ENCODE peak calls at places on chromosome 13, in four cellular contexts. Y is K562, K is GM12878, U is SK-N-SH. I is an unnamed sample.

GRCh38 chr13:83221813-83222241 is 660.4 kb downstream of the SLITRK1 start:
- DNase-seq in Y (no peak), K (no peak), U (no peak), I (no peak)

GRCh38 chr13:48151766-48152165 is 56.9 kb upstream of the MED4 start:
- DNase-seq in Y (no peak), K (no peak), U (no peak), I (no peak)

GRCh38 chr13:25973085-25973484 is 78.7 kb downstream of the SHISA2 start:
- DNase-seq in Y (no peak), K (no peak), U (no peak), I (no peak)

GRCh38 chr13:89375839-89376238 is 1704.7 kb downstream of the SLITRK5 start:
- DNase-seq in Y (no peak), K (no peak), U (no peak), I (no peak)

GRCh38 chr13:84430441-84430840 is 548.2 kb upstream of the SLITRK1 start:
- DNase-seq in Y (no peak), K (no peak), U (no peak), I (no peak)

GRCh38 chr13:43698009-43698408 is 88.8 kb downstream of the ENOX1 start:
- DNase-seq in Y (no peak), K (no peak), U (no peak), I (no peak)

GRCh38 chr13:24123761-24124160 is 36.8 kb upstream of the SPATA13 start:
- DNase-seq in Y (no peak), K (no peak), U (no peak), I (no peak)

GRCh38 chr13:102504002-102504401 is 92.8 kb upstream of the TPP2 start:
- DNase-seq in Y (no peak), K (no peak), U (peak), I (no peak)

GRCh38 chr13:66835040-66835628 is 395.0 kb downstream of the PCDH9 start:
- DNase-seq in Y (no peak), K (no peak), U (peak), I (peak)

GRCh38 chr13:51955841-51956603 is 55.2 kb downstream of the ATP7B start:
- DNase-seq in Y (peak), K (no peak), U (no peak), I (no peak)

GRCh38 chr13:101681834-101682233 is 229.4 kb downstream of the ITGBL1 start:
- DNase-seq in Y (no peak), K (no peak), U (no peak), I (no peak)

GRCh38 chr13:98752111-98752941 is at the start of gene SLC15A1:
- DNase-seq in Y (no peak), K (no peak), U (peak), I (no peak)

GRCh38 chr13:98997738-98998641 is 20.1 kb upstream of the DOCK9 start:
- DNase-seq in Y (no peak), K (no peak), U (no peak), I (no peak)

GRCh38 chr13:51557875-51558604 is 26.2 kb upstream of the WDFY2 start:
- DNase-seq in Y (no peak), K (no peak), U (no peak), I (no peak)

GRCh38 chr13:109272595-109273325 is 513.6 kb downstream of the IRS2 start:
- DNase-seq in Y (no peak), K (no peak), U (no peak), I (no peak)

GRCh38 chr13:105703843-105704242 is 831.6 kb downstream of the EFNB2 start:
- DNase-seq in Y (no peak), K (no peak), U (no peak), I (no peak)

GRCh38 chr13:46655727-46656180 is 102.8 kb downstream of the LRCH1 start:
- DNase-seq in Y (no peak), K (no peak), U (no peak), I (no peak)

GRCh38 chr13:28140433-28141125 is 2.2 kb downstream of the PAN3 start:
- DNase-seq in Y (no peak), K (no peak), U (no peak), I (no peak)
- TF ChIP-seq NFIC in Y (no peak), K (no peak), U (no peak), I (no peak)

GRCh38 chr13:113551081-113552000 is 33.2 kb upstream of the TFDP1 start:
- DNase-seq in Y (no peak), K (no peak), U (peak), I (no peak)
- TF ChIP-seq NFIC in Y (no peak), K (no peak), U (no peak), I (no peak)

DNA sequence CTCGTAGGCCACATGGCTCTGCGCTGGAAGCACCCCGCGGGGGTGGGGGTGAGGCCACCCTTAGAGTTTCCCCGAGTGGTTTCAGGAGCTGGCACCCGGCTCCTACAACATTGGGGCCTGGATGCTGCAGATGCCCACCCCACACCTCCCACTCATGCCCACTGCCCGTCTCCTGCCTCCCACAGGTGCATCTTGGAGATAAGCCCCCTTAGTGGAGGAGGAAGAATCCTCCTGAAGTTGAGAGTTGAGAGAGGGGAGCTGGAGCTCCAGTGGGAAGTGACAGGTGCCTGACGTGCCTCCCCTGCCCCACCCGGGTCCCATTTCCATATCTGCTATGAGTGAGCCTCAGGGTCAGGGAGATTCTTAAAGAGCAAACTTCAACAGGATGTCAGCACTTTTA is 341.3 kb downstream of the TEX29 start:
- DNase-seq in Y (no peak), K (no peak), U (no peak), I (no peak)
- TF ChIP-seq NFIC in Y (no peak), K (no peak), U (no peak), I (no peak)

GRCh38 chr13:21242236-21242635 is 65.8 kb downstream of the MRPL57 start:
- DNase-seq in Y (no peak), K (no peak), U (peak), I (peak)
- TF ChIP-seq NFIC in Y (no peak), K (no peak), U (no peak), I (no peak)

DNA sequence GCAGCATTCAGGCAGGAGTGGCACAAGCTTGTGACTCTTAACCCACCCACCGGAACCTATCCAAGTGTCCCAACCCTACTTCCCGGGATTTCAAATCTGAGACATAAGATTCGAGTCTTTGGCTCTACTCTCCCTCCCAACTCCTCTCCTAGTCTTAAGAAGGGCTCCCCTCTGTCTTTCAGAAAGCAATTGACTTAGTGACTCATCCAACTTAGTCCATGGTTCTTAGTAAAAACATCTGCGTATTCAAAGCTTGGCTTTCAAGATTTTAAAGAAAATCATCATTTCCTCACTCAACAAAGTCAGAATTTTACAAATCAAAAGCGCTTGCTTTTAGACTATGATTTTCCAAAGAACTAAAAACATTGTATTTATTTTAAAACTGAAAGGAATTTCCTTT is 79.7 kb upstream of the FREM2 start:
- DNase-seq in Y (no peak), K (no peak), U (no peak), I (no peak)
- TF ChIP-seq NFIC in Y (no peak), K (no peak), U (no peak), I (no peak)

DNA sequence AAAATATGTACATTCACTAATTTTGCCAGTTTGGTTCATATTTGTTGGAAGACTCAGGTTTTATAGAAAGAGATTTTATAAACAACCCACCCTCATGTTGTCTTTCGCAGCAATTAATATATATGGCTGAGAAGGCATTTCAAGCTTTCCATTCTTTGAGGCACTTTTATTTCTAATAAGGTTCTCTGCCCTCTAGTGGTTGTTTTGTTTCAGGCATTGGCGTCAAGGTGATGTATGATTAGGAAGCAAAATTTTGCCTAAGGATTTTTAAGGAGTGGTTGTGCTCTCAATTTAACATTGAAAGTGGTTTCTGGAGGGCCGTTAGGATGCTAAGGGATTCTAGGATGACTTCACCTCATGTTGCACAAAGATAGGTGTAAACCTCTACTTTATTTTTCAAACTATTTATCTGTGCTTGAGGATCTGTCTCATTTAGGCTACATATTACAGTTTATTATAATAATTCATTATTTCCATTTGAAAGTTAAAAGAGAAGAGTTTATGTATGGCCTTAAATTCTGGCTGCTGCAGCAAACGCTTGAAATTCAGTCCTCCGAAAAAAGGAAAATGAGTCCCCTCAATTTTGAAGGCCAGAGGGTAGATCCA is 35.9 kb downstream of the OXGR1 start:
- DNase-seq in Y (peak), K (no peak), U (peak), I (peak)
- TF ChIP-seq NFIC in Y (no peak), K (no peak), U (no peak), I (no peak)

GRCh38 chr13:40777166-40777956 is 6.4 kb upstream of the MRPS31 start:
- DNase-seq in Y (peak), K (no peak), U (peak), I (peak)
- TF ChIP-seq NFIC in Y (no peak), K (no peak), U (no peak), I (no peak)

I was measured in HepG2.